ENCODE peak calls at places on chromosomes 4 and X, in four cellular contexts. U is cardiac muscle cell, T is hippocampal formation, C is NCI-H345. N is an unnamed sample.

GRCh38 chrX:115539841-115540240 is 21.1 kb upstream of the PLS3 start:
- DNase-seq in T (no peak), C (no peak), U (no peak), N (no peak)

GRCh38 chr4:74483226-74483911 is 38.4 kb downstream of the AREG start:
- DNase-seq in T (no peak), U (no peak), C (no peak), N (no peak)

GRCh38 chr4:110849461-110849860 is 226.6 kb upstream of the PITX2 start:
- DNase-seq in U (no peak), T (no peak), C (no peak), N (no peak)

GRCh38 chr4:139734201-139734874 is 68.7 kb downstream of the MGST2 start:
- DNase-seq in C (no peak), U (peak), T (no peak), N (peak)

GRCh38 chr4:170093978-170094377 is 4.2 kb upstream of the AADAT start:
- DNase-seq in C (no peak), T (no peak), U (no peak), N (no peak)

GRCh38 chrX:65607070-65607742 is 60.2 kb upstream of the MSN start:
- DNase-seq in U (peak), C (no peak), T (no peak), N (no peak)

GRCh38 chr4:107683873-107684272 is 36.2 kb downstream of the PAPSS1 start:
- DNase-seq in U (no peak), C (no peak), T (no peak), N (no peak)

GRCh38 chr4:73499996-73500765 is 18.6 kb downstream of the AFM start:
- DNase-seq in U (peak), C (no peak), T (no peak), N (no peak)

GRCh38 chrX:77918568-77918967 is 8.1 kb downstream of the ATP7A start:
- DNase-seq in U (peak), T (no peak), C (no peak), N (no peak)